ENCODE peak calls at places on chromosomes 3 and 15, in six cellular contexts. One of them, this sample, is unnamed.

GRCh38 chr3:152050782-152051405 is 177.5 kb downstream of the SUCNR1 start:
- DNase-seq in neuronal stem cell: no peak
- DNase-seq in mesendoderm: no peak
- DNase-seq in IMR-90: peak; percentile 38
- DNase-seq in H1: no peak
- DNase-seq in H9: no peak
- DNase-seq in this sample: peak; percentile 24

GRCh38 chr3:37859354-37859753 is 2.3 kb upstream of the CTDSPL start:
- DNase-seq in H9: no peak
- DNase-seq in H1: no peak
- DNase-seq in mesendoderm: no peak
- DNase-seq in neuronal stem cell: no peak
- DNase-seq in IMR-90: no peak
- DNase-seq in this sample: no peak

GRCh38 chr15:101027920-101028319 is 108.8 kb downstream of the LRRK1 start:
- DNase-seq in neuronal stem cell: no peak
- DNase-seq in H1: no peak
- DNase-seq in H9: peak; percentile 20
- DNase-seq in IMR-90: no peak
- DNase-seq in mesendoderm: no peak
- DNase-seq in this sample: no peak

GRCh38 chr3:194686816-194687637 is 1.3 kb downstream of the FAM43A start:
- DNase-seq in mesendoderm: peak; percentile 84
- DNase-seq in H9: peak; percentile 71
- DNase-seq in neuronal stem cell: peak; percentile 70
- DNase-seq in H1: no peak
- DNase-seq in IMR-90: peak; percentile 58
- DNase-seq in this sample: peak; percentile 71

GRCh38 chr15:59892995-59893394 is 111.1 kb upstream of the FOXB1 start:
- DNase-seq in H1: no peak
- DNase-seq in H9: peak; percentile 46
- DNase-seq in IMR-90: peak; percentile 6
- DNase-seq in mesendoderm: peak; percentile 42
- DNase-seq in neuronal stem cell: peak; percentile 51
- DNase-seq in this sample: no peak

GRCh38 chr3:188435266-188435665 is 281.3 kb downstream of the LPP start:
- DNase-seq in H1: no peak
- DNase-seq in IMR-90: no peak
- DNase-seq in H9: no peak
- DNase-seq in mesendoderm: no peak
- DNase-seq in neuronal stem cell: no peak
- DNase-seq in this sample: no peak

GRCh38 chr3:112134335-112135124 is 1.5 kb upstream of the GCSAM start:
- DNase-seq in mesendoderm: peak; percentile 40
- DNase-seq in IMR-90: no peak
- DNase-seq in neuronal stem cell: no peak
- DNase-seq in H9: no peak
- DNase-seq in H1: no peak
- DNase-seq in this sample: no peak

GRCh38 chr15:77504310-77504709 is 83.6 kb downstream of the HMG20A start:
- DNase-seq in neuronal stem cell: no peak
- DNase-seq in H1: no peak
- DNase-seq in H9: no peak
- DNase-seq in mesendoderm: no peak
- DNase-seq in IMR-90: no peak
- DNase-seq in this sample: no peak

GRCh38 chr15:93835378-93835777 is 396.0 kb upstream of the MCTP2 start:
- DNase-seq in H9: no peak
- DNase-seq in H1: no peak
- DNase-seq in neuronal stem cell: no peak
- DNase-seq in IMR-90: no peak
- DNase-seq in mesendoderm: no peak
- DNase-seq in this sample: no peak

GRCh38 chr3:127822836-127823589 is 698 bp upstream of the MGLL start:
- DNase-seq in H1: no peak
- DNase-seq in mesendoderm: no peak
- DNase-seq in H9: no peak
- DNase-seq in neuronal stem cell: peak; percentile 15
- DNase-seq in IMR-90: peak; percentile 33
- DNase-seq in this sample: peak; percentile 18

GRCh38 chr3:151501171-151501790 is 40.4 kb upstream of the IGSF10 start:
- DNase-seq in neuronal stem cell: no peak
- DNase-seq in mesendoderm: no peak
- DNase-seq in IMR-90: peak; percentile 3
- DNase-seq in H1: no peak
- DNase-seq in H9: no peak
- DNase-seq in this sample: no peak

GRCh38 chr3:182925330-182925943 is 54.9 kb downstream of the DCUN1D1 start:
- DNase-seq in neuronal stem cell: no peak
- DNase-seq in H1: no peak
- DNase-seq in H9: no peak
- DNase-seq in mesendoderm: no peak
- DNase-seq in IMR-90: peak; percentile 66
- DNase-seq in this sample: peak; percentile 40

GRCh38 chr3:171566803-171567422 is 106.7 kb upstream of the TNIK start:
- DNase-seq in IMR-90: peak; percentile 46
- DNase-seq in H9: no peak
- DNase-seq in neuronal stem cell: peak; percentile 46
- DNase-seq in H1: no peak
- DNase-seq in mesendoderm: peak; percentile 57
- DNase-seq in this sample: peak; percentile 50

GRCh38 chr15:57503051-57503702 is 88.5 kb upstream of the MYZAP start:
- DNase-seq in neuronal stem cell: no peak
- DNase-seq in IMR-90: no peak
- DNase-seq in mesendoderm: peak; percentile 64
- DNase-seq in H1: no peak
- DNase-seq in H9: peak; percentile 54
- DNase-seq in this sample: no peak

GRCh38 chr15:85494035-85494793 is 113.8 kb downstream of the AKAP13 start:
- DNase-seq in neuronal stem cell: no peak
- DNase-seq in H9: no peak
- DNase-seq in H1: no peak
- DNase-seq in mesendoderm: peak; percentile 81
- DNase-seq in IMR-90: peak; percentile 95
- DNase-seq in this sample: peak; percentile 97

GRCh38 chr3:139319428-139320402 is 24.1 kb upstream of the MRPS22 start:
- DNase-seq in mesendoderm: peak; percentile 77
- DNase-seq in neuronal stem cell: no peak
- DNase-seq in IMR-90: no peak
- DNase-seq in H9: peak; percentile 86
- DNase-seq in H1: peak; percentile 36
- DNase-seq in this sample: no peak

GRCh38 chr3:113136071-113136470 is 75.3 kb upstream of the BOC start:
- DNase-seq in H9: no peak
- DNase-seq in H1: no peak
- DNase-seq in mesendoderm: peak; percentile 15
- DNase-seq in IMR-90: peak; percentile 27
- DNase-seq in neuronal stem cell: no peak
- DNase-seq in this sample: peak; percentile 40

GRCh38 chr15:70242962-70243685 is 145.4 kb upstream of the TLE3 start:
- DNase-seq in H9: no peak
- DNase-seq in neuronal stem cell: no peak
- DNase-seq in IMR-90: no peak
- DNase-seq in mesendoderm: peak; percentile 47
- DNase-seq in H1: no peak
- DNase-seq in this sample: no peak

GRCh38 chr15:63626955-63627354 is 29.8 kb downstream of the FBXL22 start:
- DNase-seq in mesendoderm: no peak
- DNase-seq in H9: no peak
- DNase-seq in neuronal stem cell: no peak
- DNase-seq in IMR-90: no peak
- DNase-seq in H1: no peak
- DNase-seq in this sample: no peak

GRCh38 chr15:64697911-64698369 is 77.4 kb downstream of the RBPMS2 start:
- DNase-seq in H1: no peak
- DNase-seq in mesendoderm: no peak
- DNase-seq in IMR-90: peak; percentile 36
- DNase-seq in H9: no peak
- DNase-seq in neuronal stem cell: no peak
- DNase-seq in this sample: no peak

GRCh38 chr15:96354731-96355560 is 24.4 kb downstream of the NR2F2 start:
- DNase-seq in IMR-90: peak; percentile 90
- DNase-seq in H1: no peak
- DNase-seq in H9: no peak
- DNase-seq in neuronal stem cell: no peak
- DNase-seq in mesendoderm: peak; percentile 28
- DNase-seq in this sample: peak; percentile 92

GRCh38 chr15:52733078-52733477 is 53.9 kb upstream of the ATOSA start:
- DNase-seq in neuronal stem cell: no peak
- DNase-seq in IMR-90: no peak
- DNase-seq in H1: no peak
- DNase-seq in mesendoderm: no peak
- DNase-seq in H9: no peak
- DNase-seq in this sample: peak; percentile 39

GRCh38 chr15:57444877-57445513 is 68.7 kb downstream of the CGNL1 start:
- DNase-seq in H1: no peak
- DNase-seq in mesendoderm: peak; percentile 84
- DNase-seq in neuronal stem cell: no peak
- DNase-seq in H9: no peak
- DNase-seq in IMR-90: no peak
- DNase-seq in this sample: peak; percentile 34

GRCh38 chr15:69194854-69195253 is 34.4 kb downstream of the GLCE start:
- DNase-seq in H1: no peak
- DNase-seq in neuronal stem cell: no peak
- DNase-seq in IMR-90: no peak
- DNase-seq in mesendoderm: no peak
- DNase-seq in H9: no peak
- DNase-seq in this sample: peak; percentile 37

GRCh38 chr3:169964176-169964575 is 2.4 kb upstream of the SEC62 start:
- DNase-seq in H9: no peak
- DNase-seq in H1: no peak
- DNase-seq in mesendoderm: peak; percentile 76
- DNase-seq in IMR-90: peak; percentile 56
- DNase-seq in neuronal stem cell: no peak
- DNase-seq in this sample: no peak

GRCh38 chr3:176577462-176577861 is 619.8 kb downstream of the TBL1XR1 start:
- DNase-seq in IMR-90: no peak
- DNase-seq in neuronal stem cell: no peak
- DNase-seq in mesendoderm: no peak
- DNase-seq in H1: no peak
- DNase-seq in H9: no peak
- DNase-seq in this sample: no peak

GRCh38 chr15:44656241-44656640 is 7.2 kb downstream of the SPG11 start:
- DNase-seq in H9: no peak
- DNase-seq in neuronal stem cell: no peak
- DNase-seq in mesendoderm: no peak
- DNase-seq in IMR-90: no peak
- DNase-seq in H1: no peak
- DNase-seq in this sample: no peak
- H2BK15ac ChIP-seq in H9: no peak overlapping the region
- H2BK15ac ChIP-seq in neuronal stem cell: no peak overlapping the region
- H2BK15ac ChIP-seq in mesendoderm: no peak overlapping the region
- H2BK15ac ChIP-seq in IMR-90: no peak overlapping the region
- H2BK15ac ChIP-seq in H1: no peak overlapping the region
- H2BK15ac ChIP-seq in this sample: no peak overlapping the region

DNA sequence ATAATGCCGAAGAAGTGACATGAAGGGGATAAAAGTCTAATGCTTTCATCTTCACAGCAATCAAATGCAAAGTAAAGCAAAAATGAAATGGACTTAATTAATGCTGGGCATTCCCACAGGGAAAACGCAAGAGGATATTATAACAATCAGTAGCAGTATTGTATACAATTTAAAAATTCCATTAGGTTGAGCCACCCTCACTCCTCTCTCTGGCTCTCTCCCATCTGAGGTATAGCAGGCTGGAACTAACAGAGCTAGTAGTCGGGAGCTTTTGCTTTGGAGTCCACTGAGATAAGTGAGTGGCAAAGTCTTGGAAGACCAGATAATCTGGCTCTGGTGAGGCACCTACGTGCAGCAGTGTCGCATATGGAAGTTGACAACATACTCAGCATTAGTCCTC is 33.9 kb downstream of the DET1 start:
- DNase-seq in neuronal stem cell: no peak
- DNase-seq in H1: no peak
- DNase-seq in IMR-90: peak; percentile 64
- DNase-seq in mesendoderm: no peak
- DNase-seq in H9: no peak
- DNase-seq in this sample: peak; percentile 61
- H2BK15ac ChIP-seq in neuronal stem cell: no peak overlapping the region
- H2BK15ac ChIP-seq in H1: no peak overlapping the region
- H2BK15ac ChIP-seq in IMR-90: no peak overlapping the region
- H2BK15ac ChIP-seq in mesendoderm: no peak overlapping the region
- H2BK15ac ChIP-seq in H9: no peak overlapping the region
- H2BK15ac ChIP-seq in this sample: peak overlapping the region; percentile 67

DNA sequence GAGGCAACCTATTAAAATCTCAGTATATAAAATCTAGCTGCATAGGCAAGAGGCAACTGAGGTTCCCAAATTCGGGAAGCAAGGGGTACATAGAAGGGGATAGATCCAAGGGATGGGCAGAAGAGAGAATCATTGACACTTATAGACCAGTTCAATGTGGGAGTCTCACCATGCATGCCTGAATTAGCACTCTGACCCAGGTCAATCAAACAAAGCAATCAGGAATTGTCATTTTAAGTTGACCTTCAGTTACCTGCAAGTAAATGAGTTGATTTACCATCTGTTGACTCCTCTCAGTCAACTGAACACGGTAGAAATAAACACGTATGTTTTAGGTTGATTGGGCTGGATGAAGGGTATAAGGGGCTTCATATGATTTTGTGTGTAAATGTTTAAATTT is 33.4 kb upstream of the PIAS1 start:
- DNase-seq in H1: no peak
- DNase-seq in IMR-90: no peak
- DNase-seq in neuronal stem cell: no peak
- DNase-seq in H9: no peak
- DNase-seq in mesendoderm: no peak
- DNase-seq in this sample: no peak
- H2BK15ac ChIP-seq in H1: no peak overlapping the region
- H2BK15ac ChIP-seq in IMR-90: no peak overlapping the region
- H2BK15ac ChIP-seq in neuronal stem cell: no peak overlapping the region
- H2BK15ac ChIP-seq in H9: no peak overlapping the region
- H2BK15ac ChIP-seq in mesendoderm: no peak overlapping the region
- H2BK15ac ChIP-seq in this sample: no peak overlapping the region

GRCh38 chr3:45210308-45211038 is 15.6 kb downstream of the TMEM158 start:
- DNase-seq in H1: peak; percentile 46
- DNase-seq in IMR-90: peak; percentile 80
- DNase-seq in neuronal stem cell: no peak
- DNase-seq in H9: peak; percentile 90
- DNase-seq in mesendoderm: peak; percentile 89
- DNase-seq in this sample: peak; percentile 86
- H2BK15ac ChIP-seq in H1: no peak overlapping the region
- H2BK15ac ChIP-seq in IMR-90: peak overlapping the region; percentile 41
- H2BK15ac ChIP-seq in neuronal stem cell: no peak overlapping the region
- H2BK15ac ChIP-seq in H9: no peak overlapping the region
- H2BK15ac ChIP-seq in mesendoderm: no peak overlapping the region
- H2BK15ac ChIP-seq in this sample: peak overlapping the region; percentile 44